ENCODE peak calls at places on chromosomes 6 and 20, in five cellular contexts. E, T, G, K and Q are unnamed samples.

GRCh38 chr6:4872841-4873240 is 96.6 kb downstream of the CDYL start:
- DNase-seq in E (no peak), T (no peak), G (no peak), K (no peak), Q (no peak)

GRCh38 chr6:8481727-8482126 is 46.4 kb upstream of the SLC35B3 start:
- DNase-seq in E (no peak), T (no peak), G (peak), K (no peak), Q (peak)

GRCh38 chr6:33692760-33693158 is 18.7 kb downstream of the UQCC2 start:
- DNase-seq in E (no peak), T (peak), G (peak), K (no peak), Q (no peak)

GRCh38 chr6:35267897-35268296 is 8.4 kb downstream of the ZNF76 start:
- DNase-seq in E (no peak), T (no peak), G (no peak), K (no peak), Q (no peak)

GRCh38 chr6:11188161-11188915 is 44.1 kb downstream of the NEDD9 start:
- DNase-seq in E (no peak), T (no peak), G (peak), K (peak), Q (peak)

GRCh38 chr6:157133856-157134255 is 189.5 kb downstream of the TMEM242 start:
- DNase-seq in E (no peak), T (no peak), G (no peak), K (no peak), Q (no peak)

GRCh38 chr20:63361507-63362425 is 617 bp upstream of the CHRNA4 start:
- DNase-seq in E (no peak), T (no peak), G (peak), K (no peak), Q (no peak)

GRCh38 chr6:63816979-63817436 is 181.4 kb downstream of the PHF3 start:
- DNase-seq in E (no peak), T (no peak), G (peak), K (no peak), Q (no peak)

GRCh38 chr6:113939825-113940224 is 31.1 kb downstream of the HDAC2 start:
- DNase-seq in E (no peak), T (no peak), G (no peak), K (no peak), Q (no peak)

GRCh38 chr6:64817525-64817924 is 889.5 kb downstream of the EYS start:
- DNase-seq in E (no peak), T (no peak), G (no peak), K (no peak), Q (no peak)

GRCh38 chr20:47816487-47817451 is 31.5 kb upstream of the SULF2 start:
- DNase-seq in E (no peak), T (no peak), G (no peak), K (no peak), Q (no peak)

GRCh38 chr20:56924976-56925695 is 296.0 kb downstream of the TFAP2C start:
- DNase-seq in E (no peak), T (no peak), G (peak), K (no peak), Q (no peak)

GRCh38 chr20:46683939-46684750 is 5.1 kb downstream of the TP53RK start:
- DNase-seq in E (peak), T (no peak), G (peak), K (no peak), Q (peak)

GRCh38 chr6:34596798-34597197 is 40.7 kb upstream of the SPDEF start:
- DNase-seq in E (no peak), T (no peak), G (no peak), K (no peak), Q (no peak)

GRCh38 chr20:1734269-1734858 is 76.8 kb upstream of the SIRPG start:
- DNase-seq in E (no peak), T (peak), G (peak), K (peak), Q (no peak)

GRCh38 chr6:149901444-149902140 is 3.7 kb upstream of the RAET1E start:
- DNase-seq in E (no peak), T (no peak), G (no peak), K (no peak), Q (no peak)

GRCh38 chr6:39218868-39219567 is 10.3 kb downstream of the KCNK5 start:
- DNase-seq in E (no peak), T (no peak), G (peak), K (no peak), Q (no peak)

GRCh38 chr6:72552938-72553337 is 68.9 kb upstream of the KCNQ5 start:
- DNase-seq in E (no peak), T (no peak), G (peak), K (no peak), Q (peak)

GRCh38 chr20:37228111-37228510 is 33.5 kb downstream of the GHRH start:
- DNase-seq in E (no peak), T (no peak), G (peak), K (no peak), Q (no peak)

GRCh38 chr6:37566209-37566859 is 66.6 kb upstream of the CCDC167 start:
- DNase-seq in E (peak), T (peak), G (peak), K (no peak), Q (peak)

GRCh38 chr6:132814716-132815570 is 574 bp downstream of the RPS12 start:
- DNase-seq in E (peak), T (no peak), G (peak), K (no peak), Q (no peak)

GRCh38 chr20:16761305-16761829 is 13.2 kb downstream of the OTOR start:
- DNase-seq in E (peak), T (peak), G (peak), K (no peak), Q (peak)

GRCh38 chr20:39778847-39779641 is 816.9 kb downstream of the DHX35 start:
- DNase-seq in E (no peak), T (no peak), G (peak), K (no peak), Q (no peak)

GRCh38 chr6:40689181-40689580 is 102.0 kb upstream of the LRFN2 start:
- DNase-seq in E (no peak), T (no peak), G (no peak), K (no peak), Q (no peak)

GRCh38 chr6:16759646-16760535 is 1.4 kb downstream of the ATXN1 start:
- DNase-seq in E (peak), T (peak), G (peak), K (peak), Q (peak)

GRCh38 chr6:10521104-10521808 is at the start of gene GCNT2:
- DNase-seq in E (peak), T (no peak), G (no peak), K (no peak), Q (peak)

GRCh38 chr6:119476554-119476953 is 127.0 kb upstream of the MAN1A1 start:
- DNase-seq in E (no peak), T (no peak), G (no peak), K (no peak), Q (no peak)

GRCh38 chr20:60008130-60008808 is 50.0 kb downstream of the CDH26 start:
- DNase-seq in E (no peak), T (no peak), G (no peak), K (peak), Q (no peak)

GRCh38 chr6:39797751-39798150 is 5.6 kb downstream of the DAAM2 start:
- DNase-seq in E (no peak), T (no peak), G (no peak), K (no peak), Q (no peak)

GRCh38 chr6:166361080-166361429 is 18.7 kb upstream of the SFT2D1 start:
- DNase-seq in E (no peak), T (no peak), G (no peak), K (no peak), Q (peak)

GRCh38 chr6:24909281-24910216 is 26.2 kb downstream of the RIPOR2 start:
- DNase-seq in E (no peak), T (no peak), G (peak), K (peak), Q (no peak)

GRCh38 chr6:91087864-91088263 is 501.0 kb upstream of the MAP3K7 start:
- DNase-seq in E (no peak), T (no peak), G (no peak), K (no peak), Q (no peak)

GRCh38 chr20:21357851-21358250 is 39.5 kb downstream of the NKX2-4 start:
- DNase-seq in E (no peak), T (no peak), G (no peak), K (no peak), Q (no peak)

DNA sequence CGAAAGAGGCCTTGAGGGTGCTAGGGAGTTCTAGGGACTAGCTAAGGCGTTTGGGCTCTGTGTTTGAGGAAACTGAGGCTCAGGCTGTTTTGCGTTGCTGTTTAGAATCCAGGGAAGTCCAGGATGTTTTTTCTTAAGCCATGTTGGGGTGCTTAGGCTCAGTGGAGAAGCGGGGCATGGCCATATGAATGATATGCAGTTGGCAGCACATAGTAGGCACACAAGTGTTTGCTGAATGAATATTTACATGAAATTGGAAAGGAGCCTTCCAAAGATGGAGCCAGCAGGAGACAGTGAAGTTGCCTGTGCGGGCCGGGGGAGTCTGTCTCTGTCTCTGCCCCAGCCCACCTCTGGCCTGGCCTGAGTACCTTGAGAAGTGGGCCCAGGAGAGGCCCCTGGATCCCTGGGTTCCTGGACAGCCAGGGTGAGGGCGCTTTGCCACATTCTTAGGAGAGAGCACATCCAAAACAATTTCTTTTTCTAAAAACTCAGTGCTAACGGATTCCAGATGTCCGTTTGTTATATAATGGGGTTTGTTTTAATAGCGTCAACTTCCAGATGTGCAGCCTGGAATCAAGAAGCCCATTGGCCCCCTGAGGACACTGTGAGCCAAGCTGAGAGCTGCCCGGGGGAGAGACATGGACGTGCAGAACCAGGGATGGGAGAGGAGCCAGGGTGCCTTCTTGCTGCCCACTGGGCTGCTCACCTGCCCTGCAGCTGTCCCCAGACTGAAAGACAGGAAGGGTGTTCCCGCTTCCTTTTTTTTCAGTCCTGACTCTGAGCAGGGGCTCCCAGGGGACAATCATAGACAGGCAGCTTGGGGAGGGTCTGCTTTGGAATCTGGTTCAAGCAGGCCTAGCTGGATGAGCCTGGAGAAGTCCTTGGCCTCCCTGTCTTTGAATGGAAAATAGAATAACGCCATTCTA is 20.1 kb upstream of the EMILIN3 start:
- DNase-seq in E (no peak), T (no peak), G (peak), K (no peak), Q (no peak)
- H3K27ac ChIP-seq in E (no peak), T (no peak), G (no peak), K (no peak), Q (no peak)

DNA sequence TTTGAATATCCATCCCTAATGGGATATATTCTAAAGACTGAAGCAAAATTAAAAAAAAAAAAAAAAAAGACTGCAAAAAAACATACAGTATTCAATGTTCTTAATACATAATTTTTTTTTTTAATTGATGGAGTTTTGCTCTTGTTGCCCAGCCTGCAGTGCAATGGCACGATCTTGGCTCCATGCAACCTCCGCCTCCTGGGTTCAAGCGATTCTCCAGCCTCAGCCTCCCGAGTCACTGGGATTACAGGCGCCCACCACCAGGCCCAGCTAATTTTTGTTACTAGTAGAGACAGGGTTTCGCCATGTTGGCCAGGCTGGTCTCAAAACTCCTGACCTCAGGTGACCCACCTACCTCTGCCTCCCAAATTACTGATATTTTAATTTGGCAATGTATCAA is 29.3 kb downstream of the RANBP9 start:
- DNase-seq in E (no peak), T (no peak), G (no peak), K (no peak), Q (no peak)
- H3K27ac ChIP-seq in E (no peak), T (no peak), G (no peak), K (no peak), Q (no peak)

GRCh38 chr6:41934278-41935189 is 7.1 kb downstream of the CCND3 start:
- DNase-seq in E (no peak), T (no peak), G (peak), K (no peak), Q (no peak)

GRCh38 chr6:41936073-41936837 is 5.4 kb downstream of the CCND3 start:
- DNase-seq in E (peak), T (peak), G (peak), K (no peak), Q (peak)

GRCh38 chr6:41937472-41937871 is 4.1 kb downstream of the CCND3 start:
- DNase-seq in E (no peak), T (no peak), G (no peak), K (no peak), Q (no peak)

GRCh38 chr6:41935685-41936072 is 5.9 kb downstream of the CCND3 start:
- DNase-seq in E (no peak), T (no peak), G (no peak), K (no peak), Q (no peak)

DNA sequence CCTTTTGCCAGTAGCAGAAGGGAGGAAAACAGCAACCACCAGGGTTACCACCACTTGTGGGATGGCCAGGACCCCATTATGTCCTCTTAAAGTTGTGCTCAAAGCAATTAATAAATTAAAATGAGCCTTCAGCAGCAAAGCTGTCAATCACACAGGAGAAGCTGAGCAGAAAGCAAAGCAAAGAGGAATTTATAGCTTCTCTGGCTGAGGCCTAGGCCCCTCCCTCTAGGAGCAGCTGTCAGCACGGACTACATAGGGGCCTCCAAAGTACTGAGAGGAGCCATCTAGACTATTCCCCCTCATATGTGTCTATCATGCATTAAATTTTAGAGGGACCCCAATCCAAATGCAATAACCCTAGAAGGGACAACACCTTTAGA is 6.4 kb downstream of the CCND3 start:
- DNase-seq in E (no peak), T (no peak), G (no peak), K (no peak), Q (no peak)
- H3K27ac ChIP-seq in E (no peak), T (peak), G (no peak), K (no peak), Q (peak)

GRCh38 chr6:151068761-151069312 is 170.9 kb upstream of the AKAP12 start:
- DNase-seq in E (no peak), T (no peak), G (peak), K (peak), Q (no peak)
- H3K27ac ChIP-seq in E (peak), T (no peak), G (peak), K (peak), Q (no peak)

GRCh38 chr20:62069741-62070216 is 4.1 kb upstream of the TAF4 start:
- DNase-seq in E (no peak), T (no peak), G (peak), K (no peak), Q (peak)
- H3K27ac ChIP-seq in E (no peak), T (no peak), G (peak), K (no peak), Q (peak)

GRCh38 chr20:23366384-23366783 is 4.4 kb downstream of the GZF1 start:
- DNase-seq in E (no peak), T (no peak), G (peak), K (no peak), Q (no peak)
- H3K27ac ChIP-seq in E (no peak), T (peak), G (no peak), K (no peak), Q (no peak)

DNA sequence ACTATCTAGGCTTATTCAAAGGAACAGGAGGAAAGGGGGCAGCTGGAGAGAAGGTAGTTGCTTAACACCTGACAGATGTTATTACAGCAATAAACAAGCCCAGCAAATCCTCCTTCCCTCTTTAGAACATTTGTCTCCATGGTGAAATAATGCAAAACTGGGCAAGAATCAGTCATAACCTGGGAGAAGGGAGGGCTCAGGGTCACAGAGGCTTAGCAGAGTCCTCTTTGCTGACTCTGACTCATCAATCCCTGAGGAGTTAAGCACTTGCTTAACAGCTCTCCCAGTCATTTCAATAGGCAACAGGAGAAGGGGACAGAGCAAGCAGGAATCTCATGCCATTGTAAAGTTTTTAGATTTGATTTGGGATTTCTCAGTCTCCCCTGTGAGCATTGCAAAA is 230.2 kb downstream of the IBTK start:
- DNase-seq in E (peak), T (no peak), G (peak), K (no peak), Q (peak)
- H3K27ac ChIP-seq in E (peak), T (no peak), G (peak), K (peak), Q (no peak)

DNA sequence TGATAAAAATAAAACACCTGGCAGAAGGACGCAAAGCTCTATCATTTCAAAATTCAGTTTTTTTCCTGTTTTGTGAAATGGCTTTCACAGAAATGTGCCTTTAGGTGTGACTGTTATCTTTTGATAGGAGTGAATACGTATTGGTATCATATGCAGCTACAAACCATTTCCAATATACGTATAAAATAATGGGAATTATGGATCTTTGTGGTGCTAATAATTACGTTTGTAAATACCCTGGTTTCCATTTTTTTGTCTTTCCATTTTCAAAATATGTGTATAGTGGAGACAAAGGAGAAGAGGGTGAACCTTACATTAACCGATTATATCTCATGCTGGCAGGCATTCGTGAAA is 108.7 kb upstream of the GMDS start:
- DNase-seq in E (no peak), T (no peak), G (no peak), K (no peak), Q (no peak)
- H3K27ac ChIP-seq in E (no peak), T (no peak), G (no peak), K (no peak), Q (no peak)

GRCh38 chr20:53611449-53611894 is 17.8 kb upstream of the ZNF217 start:
- DNase-seq in E (no peak), T (no peak), G (peak), K (no peak), Q (peak)

GRCh38 chr20:53606364-53606985 is 12.8 kb upstream of the ZNF217 start:
- DNase-seq in E (no peak), T (no peak), G (peak), K (no peak), Q (no peak)

GRCh38 chr20:53609501-53610445 is 16.1 kb upstream of the ZNF217 start:
- DNase-seq in E (no peak), T (peak), G (peak), K (no peak), Q (no peak)

GRCh38 chr20:53608456-53609413 is 15.1 kb upstream of the ZNF217 start:
- DNase-seq in E (no peak), T (peak), G (peak), K (no peak), Q (no peak)

DNA sequence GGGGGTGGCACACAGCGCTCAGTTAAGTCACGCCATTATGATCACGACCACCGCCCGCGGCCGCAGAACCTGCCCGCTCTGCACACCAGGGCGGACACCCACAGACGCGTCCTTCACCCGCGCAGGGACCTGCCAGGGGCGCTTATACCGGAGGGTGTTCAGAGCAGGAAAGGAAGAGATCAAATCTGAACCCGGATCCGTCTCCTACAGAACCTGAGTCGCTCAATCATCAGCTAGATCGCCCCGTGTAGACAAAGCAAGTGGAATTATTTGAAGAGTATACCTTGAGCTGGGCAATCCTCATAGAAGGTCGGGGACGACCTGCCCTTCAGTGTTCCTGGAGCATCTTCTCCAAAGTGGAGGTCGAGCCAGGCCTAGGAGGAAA is 14.4 kb upstream of the ZNF217 start:
- DNase-seq in E (no peak), T (no peak), G (no peak), K (no peak), Q (no peak)
- H3K27ac ChIP-seq in E (no peak), T (peak), G (no peak), K (no peak), Q (peak)